ENCODE peak calls at places on chromosomes 13 and 19, in six cellular contexts. J, A, K, G, V and D are unnamed samples.
A peak's percentile ranks its signal among the peaks of the same experiment; 100 is the strongest.

GRCh38 chr13:75569576-75569975 is 20.0 kb downstream of the UCHL3 start:
- DNase-seq in G (no peak), K (no peak), A (no peak), J (no peak), V (no peak), D (no peak)

GRCh38 chr13:95288899-95289500 is 12.3 kb downstream of the ABCC4 start:
- DNase-seq in G (no peak), J (no peak), K (no peak), A (no peak), V (peak; percentile 62), D (no peak)

GRCh38 chr13:36673838-36674326 is at the start of gene SERTM1:
- DNase-seq in A (peak; percentile 81), V (no peak), J (no peak), G (peak; percentile 15), K (peak; percentile 77), D (peak; percentile 82)

GRCh38 chr13:99970761-99971575 is 599 bp downstream of the ZIC5 start:
- DNase-seq in V (no peak), J (no peak), G (no peak), A (peak; percentile 84), K (peak; percentile 76), D (no peak)

GRCh38 chr13:76936736-76937135 is 11.6 kb upstream of the ACOD1 start:
- DNase-seq in G (peak; percentile 71), A (no peak), K (no peak), J (no peak), V (no peak), D (no peak)

GRCh38 chr19:1259873-1260748 is 9.0 kb upstream of the CIRBP start:
- DNase-seq in K (peak; percentile 67), G (peak; percentile 67), J (no peak), V (no peak), A (no peak), D (no peak)

GRCh38 chr13:114067381-114067885 is 65.0 kb downstream of the RASA3 start:
- DNase-seq in A (no peak), J (peak; percentile 68), G (peak; percentile 22), V (peak; percentile 61), K (no peak), D (no peak)

GRCh38 chr13:100987993-100988392 is 313.4 kb upstream of the TMTC4 start:
- DNase-seq in G (peak; percentile 10), J (peak; percentile 26), A (no peak), V (peak; percentile 30), K (peak; percentile 76), D (peak; percentile 12)

GRCh38 chr13:20436505-20436904 is 89.2 kb downstream of the CRYL1 start:
- DNase-seq in K (no peak), G (no peak), J (no peak), V (no peak), A (no peak), D (no peak)

GRCh38 chr13:36130542-36131214 is 504 bp downstream of the DCLK1 start:
- DNase-seq in K (peak; percentile 48), G (peak; percentile 72), J (no peak), V (no peak), A (peak; percentile 75), D (peak; percentile 37)

GRCh38 chr19:57747472-57747807 is 825 bp downstream of the ZNF776 start:
- DNase-seq in G (peak; percentile 21), A (no peak), V (peak; percentile 6), J (no peak), K (peak; percentile 40), D (no peak)

GRCh38 chr19:32652893-32653625 is 21.9 kb downstream of the ANKRD27 start:
- DNase-seq in A (no peak), V (no peak), G (peak; percentile 63), J (peak; percentile 81), K (no peak), D (no peak)

GRCh38 chr13:44710576-44710975 is 134.4 kb upstream of the TSC22D1 start:
- DNase-seq in A (no peak), K (peak; percentile 44), V (peak; percentile 77), J (peak; percentile 96), G (no peak), D (no peak)

GRCh38 chr13:22161871-22162270 is 491.0 kb downstream of the FGF9 start:
- DNase-seq in J (no peak), A (no peak), V (no peak), G (no peak), K (no peak), D (no peak)

GRCh38 chr13:94198666-94199065 is 280.8 kb downstream of the DCT start:
- DNase-seq in J (no peak), V (no peak), G (no peak), K (peak; percentile 30), A (no peak), D (no peak)

GRCh38 chr19:49889687-49890348 is 6.9 kb downstream of the IL4I1 start:
- DNase-seq in K (peak; percentile 96), J (peak; percentile 61), G (peak; percentile 93), A (peak; percentile 94), V (peak; percentile 60), D (peak; percentile 74)

GRCh38 chr13:30742896-30743295 is 7.6 kb downstream of the ALOX5AP start:
- DNase-seq in V (no peak), G (peak; percentile 57), J (no peak), A (no peak), K (no peak), D (no peak)

GRCh38 chr19:39372941-39373340 is 18.0 kb downstream of the PAF1 start:
- DNase-seq in A (no peak), J (peak; percentile 28), V (no peak), G (no peak), K (no peak), D (no peak)
- H3K4me3 ChIP-seq in A (no peak overlapping the region), J (no peak overlapping the region), V (no peak overlapping the region), G (no peak overlapping the region), K (no peak overlapping the region), D (no peak overlapping the region)

DNA sequence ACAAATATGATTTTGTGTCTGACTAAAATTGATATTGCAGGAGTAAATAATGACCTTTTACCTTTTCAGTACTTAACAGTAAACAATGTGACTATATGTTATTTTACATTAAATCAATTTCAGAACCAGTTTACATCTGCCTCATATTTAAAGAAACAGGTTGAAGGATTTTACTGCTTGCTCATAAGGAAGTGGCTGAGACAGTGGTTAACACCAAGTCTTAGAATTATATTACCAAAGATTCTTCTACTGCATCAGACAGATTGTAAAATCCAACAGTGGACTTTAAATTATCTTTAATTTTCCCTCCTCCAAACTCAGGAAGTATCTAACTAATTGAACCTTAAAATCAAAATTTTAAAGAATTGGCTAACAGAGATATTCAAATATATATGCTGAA is 1929.9 kb downstream of the PCDH9 start:
- DNase-seq in V (no peak), K (no peak), J (no peak), G (no peak), A (no peak), D (no peak)
- H2BK120ac ChIP-seq in V (no peak overlapping the region), K (no peak overlapping the region), J (no peak overlapping the region), G (no peak overlapping the region), A (no peak overlapping the region), D (no peak overlapping the region)

GRCh38 chr13:98308525-98308911 is 131.4 kb upstream of the RNF113B start:
- DNase-seq in K (no peak), J (no peak), A (no peak), G (no peak), V (no peak), D (no peak)
- H2AK5ac ChIP-seq in K (no peak overlapping the region), J (peak overlapping the region; percentile 99), A (peak overlapping the region; percentile 61), G (no peak overlapping the region), V (peak overlapping the region; percentile 71), D (no peak overlapping the region)

DNA sequence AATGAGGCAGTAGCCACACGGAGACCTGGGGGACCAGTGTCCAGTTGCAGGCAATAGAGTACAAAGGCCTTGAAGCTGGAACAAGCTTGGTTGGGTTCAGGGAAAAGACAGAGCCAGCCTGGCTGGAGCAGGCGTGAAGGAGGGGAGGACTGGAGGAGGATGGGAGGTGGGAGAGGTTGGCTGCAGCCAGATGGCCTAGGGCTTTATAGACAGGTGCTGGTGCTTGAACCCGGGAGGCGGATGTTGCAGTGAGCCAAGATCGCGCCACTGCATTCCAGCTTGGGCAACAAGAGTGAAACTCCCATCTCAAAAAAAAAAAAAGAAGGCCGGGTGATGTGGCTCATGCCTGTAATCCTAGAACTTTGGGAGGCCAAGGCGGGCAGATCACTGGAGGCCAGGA is 1.7 kb downstream of the SPINT2 start:
- DNase-seq in G (peak; percentile 44), A (no peak), J (no peak), V (no peak), K (no peak), D (no peak)
- H3K4me3 ChIP-seq in G (no peak overlapping the region), A (peak overlapping the region; percentile 89), J (no peak overlapping the region), V (no peak overlapping the region), K (no peak overlapping the region), D (no peak overlapping the region)